ENCODE peak calls at places on chromosomes 2 and 18, in seven cellular contexts. One of them, this sample, is unnamed.

GRCh38 chr2:84202166-84202565 is 256.9 kb downstream of the SUCLG1 start:
- DNase-seq in A549: no peak
- DNase-seq in H7: no peak
- DNase-seq in GM12891: no peak
- DNase-seq in BJ: no peak
- DNase-seq in fibroblast of the conjunctiva: no peak
- DNase-seq in epithelial cell of esophagus: no peak
- DNase-seq in this sample: no peak

GRCh38 chr2:9463698-9464034 is 10.7 kb upstream of the IAH1 start:
- DNase-seq in A549: no peak
- DNase-seq in H7: no peak
- DNase-seq in GM12891: no peak
- DNase-seq in BJ: no peak
- DNase-seq in fibroblast of the conjunctiva: no peak
- DNase-seq in epithelial cell of esophagus: peak
- DNase-seq in this sample: no peak

GRCh38 chr2:30790879-30791278 is 16.4 kb downstream of the CAPN13 start:
- DNase-seq in A549: no peak
- DNase-seq in H7: no peak
- DNase-seq in GM12891: no peak
- DNase-seq in BJ: no peak
- DNase-seq in fibroblast of the conjunctiva: no peak
- DNase-seq in epithelial cell of esophagus: no peak
- DNase-seq in this sample: no peak

GRCh38 chr18:68735498-68736343 is 20.8 kb upstream of the TMX3 start:
- DNase-seq in A549: peak
- DNase-seq in H7: peak
- DNase-seq in GM12891: no peak
- DNase-seq in BJ: peak
- DNase-seq in fibroblast of the conjunctiva: peak
- DNase-seq in epithelial cell of esophagus: peak
- DNase-seq in this sample: peak

GRCh38 chr2:126059379-126059778 is 596.6 kb upstream of the GYPC start:
- DNase-seq in A549: no peak
- DNase-seq in H7: no peak
- DNase-seq in GM12891: no peak
- DNase-seq in BJ: no peak
- DNase-seq in fibroblast of the conjunctiva: no peak
- DNase-seq in epithelial cell of esophagus: no peak
- DNase-seq in this sample: peak

GRCh38 chr2:942775-943460 is 7.7 kb upstream of the SNTG2 start:
- DNase-seq in A549: no peak
- DNase-seq in H7: no peak
- DNase-seq in GM12891: no peak
- DNase-seq in BJ: no peak
- DNase-seq in fibroblast of the conjunctiva: no peak
- DNase-seq in epithelial cell of esophagus: no peak
- DNase-seq in this sample: no peak

GRCh38 chr2:75605770-75606535 is 40.6 kb upstream of the MRPL19 start:
- DNase-seq in A549: peak
- DNase-seq in H7: peak
- DNase-seq in GM12891: no peak
- DNase-seq in BJ: peak
- DNase-seq in fibroblast of the conjunctiva: peak
- DNase-seq in epithelial cell of esophagus: peak
- DNase-seq in this sample: peak

GRCh38 chr2:118969025-118969733 is 27.2 kb downstream of the MARCO start:
- DNase-seq in A549: no peak
- DNase-seq in H7: peak
- DNase-seq in GM12891: no peak
- DNase-seq in BJ: no peak
- DNase-seq in fibroblast of the conjunctiva: no peak
- DNase-seq in epithelial cell of esophagus: peak
- DNase-seq in this sample: no peak

GRCh38 chr2:15074751-15075700 is 442.5 kb downstream of the LRATD1 start:
- DNase-seq in A549: no peak
- DNase-seq in H7: no peak
- DNase-seq in GM12891: no peak
- DNase-seq in BJ: no peak
- DNase-seq in fibroblast of the conjunctiva: no peak
- DNase-seq in epithelial cell of esophagus: no peak
- DNase-seq in this sample: no peak

GRCh38 chr2:233643128-233643527 is 6.9 kb downstream of the UGT1A10 start:
- DNase-seq in A549: no peak
- DNase-seq in H7: peak
- DNase-seq in GM12891: no peak
- DNase-seq in BJ: no peak
- DNase-seq in fibroblast of the conjunctiva: no peak
- DNase-seq in epithelial cell of esophagus: peak
- DNase-seq in this sample: peak

GRCh38 chr2:149371476-149371875 is 41.1 kb downstream of the LYPD6 start:
- DNase-seq in A549: no peak
- DNase-seq in H7: no peak
- DNase-seq in GM12891: no peak
- DNase-seq in BJ: no peak
- DNase-seq in fibroblast of the conjunctiva: no peak
- DNase-seq in epithelial cell of esophagus: no peak
- DNase-seq in this sample: no peak

GRCh38 chr18:55489742-55490055 is 98.3 kb downstream of the TCF4 start:
- DNase-seq in A549: no peak
- DNase-seq in H7: no peak
- DNase-seq in GM12891: no peak
- DNase-seq in BJ: no peak
- DNase-seq in fibroblast of the conjunctiva: no peak
- DNase-seq in epithelial cell of esophagus: no peak
- DNase-seq in this sample: no peak

GRCh38 chr2:61421611-61422010 is 49.3 kb downstream of the USP34 start:
- DNase-seq in A549: no peak
- DNase-seq in H7: no peak
- DNase-seq in GM12891: no peak
- DNase-seq in BJ: no peak
- DNase-seq in fibroblast of the conjunctiva: no peak
- DNase-seq in epithelial cell of esophagus: no peak
- DNase-seq in this sample: no peak

GRCh38 chr18:4524096-4524495 is 69.0 kb upstream of the DLGAP1 start:
- DNase-seq in A549: no peak
- DNase-seq in H7: peak
- DNase-seq in GM12891: no peak
- DNase-seq in BJ: no peak
- DNase-seq in fibroblast of the conjunctiva: no peak
- DNase-seq in epithelial cell of esophagus: no peak
- DNase-seq in this sample: peak

GRCh38 chr18:23154823-23155517 is 19.7 kb downstream of the CABLES1 start:
- DNase-seq in A549: no peak
- DNase-seq in H7: no peak
- DNase-seq in GM12891: no peak
- DNase-seq in BJ: no peak
- DNase-seq in fibroblast of the conjunctiva: no peak
- DNase-seq in epithelial cell of esophagus: no peak
- DNase-seq in this sample: no peak

GRCh38 chr2:234496442-234496834 is 443 bp downstream of the ARL4C start:
- DNase-seq in A549: no peak
- DNase-seq in H7: peak
- DNase-seq in GM12891: no peak
- DNase-seq in BJ: no peak
- DNase-seq in fibroblast of the conjunctiva: no peak
- DNase-seq in epithelial cell of esophagus: peak
- DNase-seq in this sample: peak

GRCh38 chr18:78639597-78639950 is 340.0 kb upstream of the SALL3 start:
- DNase-seq in A549: no peak
- DNase-seq in H7: no peak
- DNase-seq in GM12891: no peak
- DNase-seq in BJ: no peak
- DNase-seq in fibroblast of the conjunctiva: no peak
- DNase-seq in epithelial cell of esophagus: no peak
- DNase-seq in this sample: no peak

GRCh38 chr2:234243871-234244565 is 193.5 kb downstream of the SPP2 start:
- DNase-seq in A549: no peak
- DNase-seq in H7: no peak
- DNase-seq in GM12891: no peak
- DNase-seq in BJ: no peak
- DNase-seq in fibroblast of the conjunctiva: no peak
- DNase-seq in epithelial cell of esophagus: no peak
- DNase-seq in this sample: no peak

GRCh38 chr2:66587216-66587615 is 152.3 kb downstream of the MEIS1 start:
- DNase-seq in A549: peak
- DNase-seq in H7: peak
- DNase-seq in GM12891: no peak
- DNase-seq in BJ: no peak
- DNase-seq in fibroblast of the conjunctiva: no peak
- DNase-seq in epithelial cell of esophagus: peak
- DNase-seq in this sample: peak

GRCh38 chr2:97706708-97707345 is 6.5 kb upstream of the ZAP70 start:
- DNase-seq in A549: no peak
- DNase-seq in H7: peak
- DNase-seq in GM12891: no peak
- DNase-seq in BJ: no peak
- DNase-seq in fibroblast of the conjunctiva: no peak
- DNase-seq in epithelial cell of esophagus: no peak
- DNase-seq in this sample: no peak

GRCh38 chr2:84858123-84858522 is 22.8 kb downstream of the TRABD2A start:
- DNase-seq in A549: no peak
- DNase-seq in H7: peak
- DNase-seq in GM12891: no peak
- DNase-seq in BJ: no peak
- DNase-seq in fibroblast of the conjunctiva: no peak
- DNase-seq in epithelial cell of esophagus: no peak
- DNase-seq in this sample: peak

GRCh38 chr2:60212174-60212945 is 341.1 kb downstream of the BCL11A start:
- DNase-seq in A549: no peak
- DNase-seq in H7: no peak
- DNase-seq in GM12891: no peak
- DNase-seq in BJ: no peak
- DNase-seq in fibroblast of the conjunctiva: no peak
- DNase-seq in epithelial cell of esophagus: no peak
- DNase-seq in this sample: no peak

GRCh38 chr2:47488870-47489584 is 86.1 kb downstream of the MSH2 start:
- DNase-seq in A549: peak
- DNase-seq in H7: no peak
- DNase-seq in GM12891: no peak
- DNase-seq in BJ: peak
- DNase-seq in fibroblast of the conjunctiva: peak
- DNase-seq in epithelial cell of esophagus: peak
- DNase-seq in this sample: no peak

GRCh38 chr2:187054501-187055319 is 205.7 kb upstream of the ZSWIM2 start:
- DNase-seq in A549: no peak
- DNase-seq in H7: peak
- DNase-seq in GM12891: no peak
- DNase-seq in BJ: no peak
- DNase-seq in fibroblast of the conjunctiva: no peak
- DNase-seq in epithelial cell of esophagus: no peak
- DNase-seq in this sample: peak

GRCh38 chr2:98027955-98028593 is 32.3 kb upstream of the TMEM131 start:
- DNase-seq in A549: no peak
- DNase-seq in H7: no peak
- DNase-seq in GM12891: no peak
- DNase-seq in BJ: no peak
- DNase-seq in fibroblast of the conjunctiva: no peak
- DNase-seq in epithelial cell of esophagus: peak
- DNase-seq in this sample: no peak

GRCh38 chr18:36314754-36315153 is 17.2 kb downstream of the FHOD3 start:
- DNase-seq in A549: no peak
- DNase-seq in H7: no peak
- DNase-seq in GM12891: no peak
- DNase-seq in BJ: no peak
- DNase-seq in fibroblast of the conjunctiva: no peak
- DNase-seq in epithelial cell of esophagus: peak
- DNase-seq in this sample: no peak

GRCh38 chr18:54776282-54776977 is 51.8 kb upstream of the RAB27B start:
- DNase-seq in A549: peak
- DNase-seq in H7: no peak
- DNase-seq in GM12891: no peak
- DNase-seq in BJ: peak
- DNase-seq in fibroblast of the conjunctiva: peak
- DNase-seq in epithelial cell of esophagus: peak
- DNase-seq in this sample: no peak

GRCh38 chr18:28127228-28127627 is 49.7 kb downstream of the CDH2 start:
- DNase-seq in A549: no peak
- DNase-seq in H7: no peak
- DNase-seq in GM12891: no peak
- DNase-seq in BJ: no peak
- DNase-seq in fibroblast of the conjunctiva: no peak
- DNase-seq in epithelial cell of esophagus: no peak
- DNase-seq in this sample: no peak

GRCh38 chr18:23712445-23712844 is 23.2 kb downstream of the LAMA3 start:
- DNase-seq in A549: no peak
- DNase-seq in H7: no peak
- DNase-seq in GM12891: no peak
- DNase-seq in BJ: no peak
- DNase-seq in fibroblast of the conjunctiva: no peak
- DNase-seq in epithelial cell of esophagus: no peak
- DNase-seq in this sample: no peak

GRCh38 chr2:180934911-180935310 is 45.5 kb upstream of the UBE2E3 start:
- DNase-seq in A549: no peak
- DNase-seq in H7: no peak
- DNase-seq in GM12891: no peak
- DNase-seq in BJ: no peak
- DNase-seq in fibroblast of the conjunctiva: no peak
- DNase-seq in epithelial cell of esophagus: no peak
- DNase-seq in this sample: no peak

GRCh38 chr18:56173542-56174220 is 464.7 kb downstream of the TXNL1 start:
- DNase-seq in A549: no peak
- DNase-seq in H7: no peak
- DNase-seq in GM12891: no peak
- DNase-seq in BJ: peak
- DNase-seq in fibroblast of the conjunctiva: no peak
- DNase-seq in epithelial cell of esophagus: no peak
- DNase-seq in this sample: no peak

GRCh38 chr2:220076734-220077133 is 449.3 kb downstream of the SLC4A3 start:
- DNase-seq in A549: no peak
- DNase-seq in H7: peak
- DNase-seq in GM12891: no peak
- DNase-seq in BJ: peak
- DNase-seq in fibroblast of the conjunctiva: peak
- DNase-seq in epithelial cell of esophagus: peak
- DNase-seq in this sample: peak

GRCh38 chr2:69306612-69306896 is 80.5 kb downstream of the GFPT1 start:
- DNase-seq in A549: no peak
- DNase-seq in H7: no peak
- DNase-seq in GM12891: no peak
- DNase-seq in BJ: no peak
- DNase-seq in fibroblast of the conjunctiva: no peak
- DNase-seq in epithelial cell of esophagus: no peak
- DNase-seq in this sample: no peak

GRCh38 chr2:122528061-122528460 is 772.6 kb downstream of the TSN start:
- DNase-seq in A549: no peak
- DNase-seq in H7: no peak
- DNase-seq in GM12891: no peak
- DNase-seq in BJ: no peak
- DNase-seq in fibroblast of the conjunctiva: no peak
- DNase-seq in epithelial cell of esophagus: peak
- DNase-seq in this sample: no peak

GRCh38 chr2:110717734-110718133 is 14.6 kb upstream of the ACOXL start:
- DNase-seq in A549: no peak
- DNase-seq in H7: no peak
- DNase-seq in GM12891: no peak
- DNase-seq in BJ: no peak
- DNase-seq in fibroblast of the conjunctiva: no peak
- DNase-seq in epithelial cell of esophagus: no peak
- DNase-seq in this sample: no peak

GRCh38 chr18:44039826-44040225 is 640.9 kb upstream of the SETBP1 start:
- DNase-seq in A549: no peak
- DNase-seq in H7: no peak
- DNase-seq in GM12891: no peak
- DNase-seq in BJ: no peak
- DNase-seq in fibroblast of the conjunctiva: no peak
- DNase-seq in epithelial cell of esophagus: peak
- DNase-seq in this sample: no peak

GRCh38 chr2:117349687-117350086 is 464.8 kb upstream of the DDX18 start:
- DNase-seq in A549: no peak
- DNase-seq in H7: no peak
- DNase-seq in GM12891: no peak
- DNase-seq in BJ: no peak
- DNase-seq in fibroblast of the conjunctiva: no peak
- DNase-seq in epithelial cell of esophagus: no peak
- DNase-seq in this sample: no peak